ENCODE peak calls at places on chromosomes 2 and 18, in eight cellular contexts. E, C, L, H, Q, T, N and R are unnamed samples.

GRCh38 chr18:71485578-71485977 is 1058.6 kb downstream of the CBLN2 start:
- DNase-seq in E (no peak), C (no peak), L (no peak), H (no peak), Q (no peak), T (no peak), N (no peak), R (no peak)

GRCh38 chr2:222423632-222424280 is 587 bp upstream of the SGPP2 start:
- DNase-seq in E (no peak), C (peak; percentile 66), L (no peak), H (no peak), Q (no peak), T (no peak), N (no peak), R (no peak)

GRCh38 chr2:152402780-152403388 is 67.9 kb downstream of the FMNL2 start:
- DNase-seq in E (no peak), C (no peak), L (no peak), H (no peak), Q (no peak), T (no peak), N (no peak), R (no peak)

GRCh38 chr2:239151201-239152131 is 249.4 kb downstream of the HDAC4 start:
- DNase-seq in E (no peak), C (no peak), L (no peak), H (no peak), Q (peak; percentile 17), T (peak; percentile 4), N (peak; percentile 90), R (no peak)

GRCh38 chr18:49733896-49734585 is 79.3 kb downstream of the ACAA2 start:
- DNase-seq in E (no peak), C (no peak), L (no peak), H (no peak), Q (no peak), T (no peak), N (no peak), R (no peak)

GRCh38 chr2:75595541-75596395 is 35.0 kb upstream of the EVA1A start:
- DNase-seq in E (no peak), C (peak; percentile 70), L (no peak), H (no peak), Q (no peak), T (peak; percentile 31), N (no peak), R (no peak)

GRCh38 chr2:237637429-237638135 is 10.2 kb downstream of the LRRFIP1 start:
- DNase-seq in E (no peak), C (no peak), L (no peak), H (no peak), Q (no peak), T (no peak), N (no peak), R (no peak)

GRCh38 chr2:158115202-158115783 is 13.6 kb downstream of the UPP2 start:
- DNase-seq in E (no peak), C (peak; percentile 9), L (no peak), H (no peak), Q (no peak), T (no peak), N (no peak), R (no peak)

GRCh38 chr2:140295767-140296166 is 1515.6 kb upstream of the NXPH2 start:
- DNase-seq in E (no peak), C (no peak), L (no peak), H (no peak), Q (no peak), T (no peak), N (no peak), R (no peak)

GRCh38 chr2:198309673-198310280 is 505.4 kb downstream of the PLCL1 start:
- DNase-seq in E (peak; percentile 82), C (peak; percentile 27), L (peak; percentile 22), H (no peak), Q (peak; percentile 80), T (peak; percentile 63), N (no peak), R (peak; percentile 24)

GRCh38 chr18:48947102-48947501 is 3.7 kb downstream of the SMAD7 start:
- DNase-seq in E (no peak), C (no peak), L (no peak), H (no peak), Q (no peak), T (no peak), N (no peak), R (no peak)

GRCh38 chr18:75533954-75534353 is 106.5 kb upstream of the SMIM21 start:
- DNase-seq in E (no peak), C (no peak), L (no peak), H (no peak), Q (no peak), T (peak; percentile 56), N (no peak), R (no peak)

GRCh38 chr18:77343846-77344527 is 94.3 kb downstream of the GALR1 start:
- DNase-seq in E (no peak), C (no peak), L (no peak), H (no peak), Q (no peak), T (no peak), N (no peak), R (no peak)

GRCh38 chr2:24410976-24411375 is 50.6 kb upstream of the ITSN2 start:
- DNase-seq in E (no peak), C (no peak), L (no peak), H (no peak), Q (no peak), T (no peak), N (no peak), R (no peak)

GRCh38 chr2:116952254-116952653 is 862.2 kb upstream of the DDX18 start:
- DNase-seq in E (peak; percentile 17), C (no peak), L (no peak), H (no peak), Q (no peak), T (no peak), N (no peak), R (no peak)
- TF ChIP-seq CTCF in E (peak; percentile 38), C (no peak), L (no peak), H (no peak), Q (peak; percentile 75), T (no peak), N (no peak), R (no peak)

GRCh38 chr2:177051278-177051677 is 161.3 kb upstream of the HNRNPA3 start:
- DNase-seq in E (no peak), C (no peak), L (no peak), H (no peak), Q (no peak), T (no peak), N (no peak), R (no peak)

GRCh38 chr2:177058747-177059146 is 153.8 kb upstream of the HNRNPA3 start:
- DNase-seq in E (no peak), C (no peak), L (no peak), H (no peak), Q (no peak), T (no peak), N (no peak), R (no peak)

GRCh38 chr2:177059313-177059712 is 153.3 kb upstream of the HNRNPA3 start:
- DNase-seq in E (no peak), C (no peak), L (no peak), H (no peak), Q (no peak), T (no peak), N (no peak), R (no peak)

GRCh38 chr2:177056540-177056939 is 156.1 kb upstream of the HNRNPA3 start:
- DNase-seq in E (no peak), C (no peak), L (no peak), H (no peak), Q (peak; percentile 74), T (no peak), N (peak; percentile 73), R (no peak)
- TF ChIP-seq CTCF in E (no peak), C (peak; percentile 1), L (no peak), H (no peak), Q (peak; percentile 74), T (no peak), N (peak; percentile 16), R (no peak)

GRCh38 chr18:54805571-54806334 is 22.5 kb upstream of the RAB27B start:
- DNase-seq in E (no peak), C (peak; percentile 84), L (no peak), H (no peak), Q (no peak), T (peak; percentile 89), N (no peak), R (peak; percentile 18)

GRCh38 chr18:54798186-54798585 is 30.1 kb upstream of the RAB27B start:
- DNase-seq in E (no peak), C (no peak), L (no peak), H (no peak), Q (no peak), T (no peak), N (no peak), R (no peak)

GRCh38 chr18:54801374-54801773 is 26.9 kb upstream of the RAB27B start:
- DNase-seq in E (no peak), C (no peak), L (no peak), H (no peak), Q (no peak), T (no peak), N (no peak), R (no peak)

GRCh38 chr18:54802686-54803395 is 25.4 kb upstream of the RAB27B start:
- DNase-seq in E (no peak), C (no peak), L (no peak), H (no peak), Q (no peak), T (no peak), N (no peak), R (no peak)

DNA sequence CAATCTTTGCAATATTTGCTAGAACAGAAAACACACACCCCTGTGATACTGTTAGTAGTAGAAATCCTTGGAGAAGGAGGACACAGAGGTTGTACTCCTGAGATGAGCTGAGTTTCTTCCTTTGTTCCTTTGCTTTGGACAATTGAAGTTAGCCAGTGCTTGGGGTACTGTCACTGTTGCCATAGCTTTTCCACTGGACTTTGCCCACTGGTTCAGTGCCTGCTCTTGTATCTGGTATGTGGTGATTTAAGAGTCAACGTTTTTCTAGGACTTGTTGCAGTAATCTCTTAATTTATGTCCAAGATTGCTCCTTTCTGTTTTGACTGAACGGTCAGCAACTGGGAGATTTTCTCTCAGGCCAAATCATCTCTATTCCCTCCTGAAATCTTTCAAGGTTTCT is 26.1 kb upstream of the RAB27B start:
- DNase-seq in E (no peak), C (no peak), L (no peak), H (no peak), Q (no peak), T (no peak), N (no peak), R (no peak)
- TF ChIP-seq CTCF in E (no peak), C (no peak), L (no peak), H (no peak), Q (no peak), T (no peak), N (no peak), R (no peak)

DNA sequence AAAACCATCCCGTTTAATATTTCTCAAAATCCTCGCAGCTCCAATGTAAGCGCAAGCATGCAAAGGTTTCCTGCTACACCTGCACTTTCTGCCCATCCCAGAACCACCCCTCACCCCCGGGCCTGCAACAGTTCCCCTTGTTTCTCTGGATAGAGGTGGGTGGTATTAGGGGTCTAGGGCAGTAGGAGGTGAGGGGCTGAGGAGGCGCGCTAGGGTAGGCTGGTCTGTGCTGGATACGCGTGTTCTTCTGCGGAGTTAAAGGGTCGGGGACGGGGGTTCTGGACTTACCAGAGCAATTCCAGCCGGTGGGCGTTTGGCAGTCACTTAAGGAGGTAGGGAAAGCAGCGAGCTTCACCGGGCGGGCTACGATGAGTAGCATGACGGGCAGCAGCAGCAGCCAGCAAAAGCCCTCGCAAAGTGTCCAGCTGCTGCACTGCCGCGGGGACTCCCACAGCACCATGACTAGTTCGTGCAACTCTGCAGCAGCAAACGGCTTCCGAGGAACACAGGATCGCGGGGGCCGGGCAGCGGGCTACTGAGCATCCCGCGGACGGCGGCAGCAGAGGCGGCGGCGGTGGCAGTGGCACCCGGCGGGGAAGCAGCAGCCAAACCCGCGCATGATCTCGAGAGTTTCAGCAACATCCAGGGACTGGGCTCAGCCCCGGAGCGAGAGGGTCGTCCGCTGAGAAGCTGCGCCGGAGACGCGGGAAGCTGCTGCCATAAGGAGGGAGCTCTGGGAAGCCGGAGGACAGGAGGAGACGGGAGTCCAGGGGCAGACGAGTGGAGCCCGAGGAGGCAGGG is 468 bp downstream of the TMEFF2 start:
- DNase-seq in E (no peak), C (no peak), L (no peak), H (no peak), Q (peak; percentile 70), T (no peak), N (peak; percentile 60), R (no peak)
- TF ChIP-seq CTCF in E (no peak), C (no peak), L (no peak), H (no peak), Q (no peak), T (no peak), N (no peak), R (no peak)